ENCODE peak calls at places on chromosomes 7 and 10, in seven cellular contexts. One of them, this sample, is unnamed.

GRCh38 chr7:1546909-1547776 is 8.9 kb downstream of the TMEM184A start:
- DNase-seq in mesenchymal stem cell: peak; percentile 10
- DNase-seq in WERI-Rb-1: no peak
- DNase-seq in right cardiac atrium: no peak
- DNase-seq in spleen: no peak
- DNase-seq in heart left ventricle: no peak
- DNase-seq in cardiac muscle cell: no peak
- DNase-seq in this sample: no peak

GRCh38 chr10:95832216-95833037 is 75.3 kb upstream of the CC2D2B start:
- DNase-seq in mesenchymal stem cell: no peak
- DNase-seq in cardiac muscle cell: no peak
- DNase-seq in WERI-Rb-1: no peak
- DNase-seq in heart left ventricle: no peak
- DNase-seq in spleen: peak; percentile 77
- DNase-seq in right cardiac atrium: no peak
- DNase-seq in this sample: no peak

GRCh38 chr10:125062244-125063208 is 97.8 kb downstream of the CTBP2 start:
- DNase-seq in spleen: no peak
- DNase-seq in WERI-Rb-1: no peak
- DNase-seq in mesenchymal stem cell: no peak
- DNase-seq in heart left ventricle: peak; percentile 69
- DNase-seq in cardiac muscle cell: peak; percentile 43
- DNase-seq in right cardiac atrium: peak; percentile 8
- DNase-seq in this sample: no peak

GRCh38 chr10:30603589-30603988 is 26.0 kb downstream of the LYZL2 start:
- DNase-seq in spleen: no peak
- DNase-seq in WERI-Rb-1: no peak
- DNase-seq in cardiac muscle cell: no peak
- DNase-seq in heart left ventricle: no peak
- DNase-seq in right cardiac atrium: no peak
- DNase-seq in mesenchymal stem cell: no peak
- DNase-seq in this sample: no peak

GRCh38 chr7:155578016-155578415 is 31.7 kb upstream of the CNPY1 start:
- DNase-seq in mesenchymal stem cell: no peak
- DNase-seq in heart left ventricle: no peak
- DNase-seq in right cardiac atrium: no peak
- DNase-seq in spleen: peak; percentile 50
- DNase-seq in cardiac muscle cell: no peak
- DNase-seq in WERI-Rb-1: no peak
- DNase-seq in this sample: no peak

GRCh38 chr10:29598861-29599311 is 35.9 kb downstream of the SVIL start:
- DNase-seq in spleen: no peak
- DNase-seq in right cardiac atrium: peak; percentile 34
- DNase-seq in mesenchymal stem cell: peak; percentile 51
- DNase-seq in heart left ventricle: peak; percentile 63
- DNase-seq in WERI-Rb-1: no peak
- DNase-seq in cardiac muscle cell: peak; percentile 73
- DNase-seq in this sample: no peak

GRCh38 chr10:89853796-89854195 is 152.4 kb downstream of the KIF20B start:
- DNase-seq in heart left ventricle: no peak
- DNase-seq in spleen: no peak
- DNase-seq in right cardiac atrium: no peak
- DNase-seq in WERI-Rb-1: peak; percentile 44
- DNase-seq in cardiac muscle cell: no peak
- DNase-seq in mesenchymal stem cell: no peak
- DNase-seq in this sample: no peak

GRCh38 chr10:125866421-125867029 is 14.6 kb downstream of the DHX32 start:
- DNase-seq in WERI-Rb-1: no peak
- DNase-seq in right cardiac atrium: no peak
- DNase-seq in spleen: no peak
- DNase-seq in mesenchymal stem cell: no peak
- DNase-seq in cardiac muscle cell: no peak
- DNase-seq in heart left ventricle: no peak
- DNase-seq in this sample: no peak

GRCh38 chr10:132421377-132422168 is 24.6 kb downstream of the PWWP2B start:
- DNase-seq in spleen: peak; percentile 95
- DNase-seq in cardiac muscle cell: peak; percentile 42
- DNase-seq in mesenchymal stem cell: peak; percentile 85
- DNase-seq in heart left ventricle: peak; percentile 90
- DNase-seq in WERI-Rb-1: peak; percentile 95
- DNase-seq in right cardiac atrium: peak; percentile 74
- DNase-seq in this sample: peak; percentile 91

GRCh38 chr10:1452777-1453176 is 284.5 kb downstream of the ADARB2 start:
- DNase-seq in spleen: no peak
- DNase-seq in WERI-Rb-1: no peak
- DNase-seq in cardiac muscle cell: no peak
- DNase-seq in heart left ventricle: no peak
- DNase-seq in right cardiac atrium: no peak
- DNase-seq in mesenchymal stem cell: no peak
- DNase-seq in this sample: no peak
- H3K27me3 ChIP-seq in spleen: peaks cover 13% of the 10 kb centered on the region
- H3K27me3 ChIP-seq in WERI-Rb-1: peaks cover 2% of the 10 kb centered on the region
- H3K27me3 ChIP-seq in cardiac muscle cell: no peaks in the 10 kb centered on the region
- H3K27me3 ChIP-seq in heart left ventricle: no peaks in the 10 kb centered on the region
- H3K27me3 ChIP-seq in right cardiac atrium: no peaks in the 10 kb centered on the region
- H3K27me3 ChIP-seq in mesenchymal stem cell: no peaks in the 10 kb centered on the region
- H3K27me3 ChIP-seq in this sample: no peaks in the 10 kb centered on the region

DNA sequence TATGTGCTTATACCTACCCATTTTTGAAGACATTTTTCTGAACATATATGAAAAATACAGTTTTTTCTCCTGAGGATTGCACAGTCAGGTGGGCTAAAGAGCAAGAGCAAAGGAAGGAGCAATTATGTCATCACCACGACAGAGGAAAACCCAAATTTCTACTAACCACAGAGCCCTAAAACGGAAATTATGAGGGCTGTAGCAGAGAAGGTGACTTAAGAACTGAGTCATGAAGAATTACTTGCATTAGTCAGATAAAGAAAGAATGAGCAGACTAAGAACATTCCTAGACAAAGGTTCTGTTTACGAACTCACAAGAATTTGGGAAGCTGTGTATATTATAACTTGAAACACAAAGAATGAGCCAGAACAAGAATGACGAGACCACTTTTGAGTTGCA is 974.4 kb downstream of the NXPH1 start:
- DNase-seq in heart left ventricle: no peak
- DNase-seq in WERI-Rb-1: no peak
- DNase-seq in cardiac muscle cell: no peak
- DNase-seq in right cardiac atrium: no peak
- DNase-seq in mesenchymal stem cell: peak; percentile 60
- DNase-seq in spleen: no peak
- DNase-seq in this sample: no peak
- H3K27ac ChIP-seq in heart left ventricle: no peak overlapping the region
- H3K27ac ChIP-seq in WERI-Rb-1: no peak overlapping the region
- H3K27ac ChIP-seq in cardiac muscle cell: no peak overlapping the region
- H3K27ac ChIP-seq in right cardiac atrium: no peak overlapping the region
- H3K27ac ChIP-seq in mesenchymal stem cell: no peak overlapping the region
- H3K27ac ChIP-seq in spleen: no peak overlapping the region
- H3K27ac ChIP-seq in this sample: no peak overlapping the region

DNA sequence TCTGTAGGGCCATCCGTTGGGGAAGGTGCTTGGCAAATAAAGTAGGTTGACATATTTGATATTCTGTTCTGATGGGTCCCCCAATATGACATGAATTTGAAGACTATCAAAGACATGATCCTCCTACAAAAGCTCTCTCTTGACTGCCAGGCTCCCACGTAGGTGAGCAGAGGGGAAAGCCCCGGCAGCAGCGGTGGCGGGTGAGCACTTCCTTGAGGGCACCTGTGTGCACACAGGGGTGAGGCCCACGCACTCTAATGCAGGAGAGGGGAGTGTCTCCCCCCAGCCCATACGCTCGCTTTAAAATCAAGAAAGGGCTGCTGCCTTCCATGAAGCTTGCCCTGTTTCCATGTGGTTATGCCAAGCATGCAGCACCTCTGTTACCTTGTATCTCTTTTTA is 100.4 kb downstream of the TAX1BP1 start:
- DNase-seq in heart left ventricle: no peak
- DNase-seq in right cardiac atrium: no peak
- DNase-seq in spleen: no peak
- DNase-seq in mesenchymal stem cell: no peak
- DNase-seq in WERI-Rb-1: no peak
- DNase-seq in cardiac muscle cell: no peak
- DNase-seq in this sample: no peak
- H3K27me3 ChIP-seq in heart left ventricle: no peaks in the 10 kb centered on the region
- H3K27me3 ChIP-seq in right cardiac atrium: no peaks in the 10 kb centered on the region
- H3K27me3 ChIP-seq in spleen: no peaks in the 10 kb centered on the region
- H3K27me3 ChIP-seq in mesenchymal stem cell: no peaks in the 10 kb centered on the region
- H3K27me3 ChIP-seq in WERI-Rb-1: no peaks in the 10 kb centered on the region
- H3K27me3 ChIP-seq in cardiac muscle cell: no peaks in the 10 kb centered on the region
- H3K27me3 ChIP-seq in this sample: no peaks in the 10 kb centered on the region

GRCh38 chr7:7519528-7519927 is 16.1 kb downstream of the COL28A1 start:
- DNase-seq in cardiac muscle cell: no peak
- DNase-seq in mesenchymal stem cell: no peak
- DNase-seq in heart left ventricle: no peak
- DNase-seq in WERI-Rb-1: no peak
- DNase-seq in spleen: no peak
- DNase-seq in right cardiac atrium: no peak
- DNase-seq in this sample: no peak

GRCh38 chr7:7516662-7517061 is 19.0 kb downstream of the COL28A1 start:
- DNase-seq in mesenchymal stem cell: no peak
- DNase-seq in heart left ventricle: no peak
- DNase-seq in spleen: no peak
- DNase-seq in WERI-Rb-1: no peak
- DNase-seq in cardiac muscle cell: no peak
- DNase-seq in right cardiac atrium: no peak
- DNase-seq in this sample: no peak

GRCh38 chr7:7512861-7513597 is 22.6 kb downstream of the COL28A1 start:
- DNase-seq in cardiac muscle cell: no peak
- DNase-seq in spleen: no peak
- DNase-seq in right cardiac atrium: no peak
- DNase-seq in WERI-Rb-1: no peak
- DNase-seq in heart left ventricle: no peak
- DNase-seq in mesenchymal stem cell: no peak
- DNase-seq in this sample: no peak

GRCh38 chr7:7517661-7518236 is 17.9 kb downstream of the COL28A1 start:
- DNase-seq in cardiac muscle cell: no peak
- DNase-seq in WERI-Rb-1: no peak
- DNase-seq in mesenchymal stem cell: no peak
- DNase-seq in heart left ventricle: no peak
- DNase-seq in right cardiac atrium: no peak
- DNase-seq in spleen: no peak
- DNase-seq in this sample: no peak

DNA sequence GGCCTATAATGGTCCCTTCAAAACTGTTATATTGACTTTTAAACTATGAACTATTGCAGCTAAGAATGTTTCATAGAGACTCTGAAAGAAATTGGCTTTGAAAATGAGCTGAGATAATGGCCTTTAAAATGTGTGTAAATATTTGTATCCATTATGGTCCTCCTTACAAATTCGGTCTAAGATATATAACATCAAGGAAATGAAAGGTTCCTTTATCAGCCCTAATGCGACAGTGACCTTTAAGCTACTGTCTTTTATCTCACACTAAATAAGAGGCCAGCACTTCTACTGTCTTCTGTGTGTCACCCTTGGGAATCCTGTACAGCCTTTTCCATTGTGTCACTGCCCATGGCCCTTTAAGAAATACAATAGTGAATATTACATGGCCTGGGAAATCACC is 19.5 kb downstream of the COL28A1 start:
- DNase-seq in mesenchymal stem cell: no peak
- DNase-seq in cardiac muscle cell: no peak
- DNase-seq in heart left ventricle: no peak
- DNase-seq in WERI-Rb-1: no peak
- DNase-seq in spleen: no peak
- DNase-seq in right cardiac atrium: no peak
- DNase-seq in this sample: no peak
- H3K27ac ChIP-seq in mesenchymal stem cell: no peak overlapping the region
- H3K27ac ChIP-seq in cardiac muscle cell: no peak overlapping the region
- H3K27ac ChIP-seq in heart left ventricle: no peak overlapping the region
- H3K27ac ChIP-seq in WERI-Rb-1: no peak overlapping the region
- H3K27ac ChIP-seq in spleen: no peak overlapping the region
- H3K27ac ChIP-seq in right cardiac atrium: no peak overlapping the region
- H3K27ac ChIP-seq in this sample: no peak overlapping the region

DNA sequence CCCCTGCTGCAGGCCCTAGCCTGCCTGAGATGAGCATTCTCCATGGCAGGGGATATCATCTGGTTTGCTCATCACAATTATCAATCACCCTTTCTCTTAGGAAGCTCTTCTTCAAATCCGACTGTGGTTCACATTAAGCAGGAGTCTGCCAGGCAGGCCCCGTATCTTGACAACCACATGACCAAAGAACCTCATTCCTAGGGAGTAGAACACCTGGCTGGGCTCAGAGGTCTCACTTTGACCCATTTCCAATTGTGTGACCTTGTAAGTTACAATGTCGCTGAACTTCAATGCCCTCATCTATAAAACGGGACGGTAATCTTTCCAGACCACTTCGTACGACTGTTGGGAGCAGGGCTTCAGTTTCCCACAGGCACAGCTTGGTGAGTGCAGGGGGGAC is 156.4 kb upstream of the PCBD1 start:
- DNase-seq in mesenchymal stem cell: no peak
- DNase-seq in spleen: no peak
- DNase-seq in heart left ventricle: no peak
- DNase-seq in WERI-Rb-1: no peak
- DNase-seq in cardiac muscle cell: no peak
- DNase-seq in right cardiac atrium: no peak
- DNase-seq in this sample: no peak
- H3K27me3 ChIP-seq in mesenchymal stem cell: peaks cover 85% of the 10 kb centered on the region
- H3K27me3 ChIP-seq in spleen: no peaks in the 10 kb centered on the region
- H3K27me3 ChIP-seq in heart left ventricle: no peaks in the 10 kb centered on the region
- H3K27me3 ChIP-seq in WERI-Rb-1: no peaks in the 10 kb centered on the region
- H3K27me3 ChIP-seq in cardiac muscle cell: no peaks in the 10 kb centered on the region
- H3K27me3 ChIP-seq in right cardiac atrium: no peaks in the 10 kb centered on the region
- H3K27me3 ChIP-seq in this sample: peaks cover 7% of the 10 kb centered on the region

GRCh38 chr7:24732646-24733413 is 24.4 kb downstream of the GSDME start:
- DNase-seq in right cardiac atrium: no peak
- DNase-seq in heart left ventricle: no peak
- DNase-seq in mesenchymal stem cell: peak; percentile 81
- DNase-seq in spleen: no peak
- DNase-seq in cardiac muscle cell: peak; percentile 55
- DNase-seq in WERI-Rb-1: no peak
- DNase-seq in this sample: no peak
- H3K27ac ChIP-seq in right cardiac atrium: no peak overlapping the region
- H3K27ac ChIP-seq in heart left ventricle: no peak overlapping the region
- H3K27ac ChIP-seq in mesenchymal stem cell: no peak overlapping the region
- H3K27ac ChIP-seq in spleen: no peak overlapping the region
- H3K27ac ChIP-seq in cardiac muscle cell: no peak overlapping the region
- H3K27ac ChIP-seq in WERI-Rb-1: no peak overlapping the region
- H3K27ac ChIP-seq in this sample: no peak overlapping the region

This sample was measured in lower lobe of right lung.